ENCODE peak calls at places on chromosomes 5 and 9, in five cellular contexts. F is nucleus accumbens, J is Right ventricle myocardium superior, D is HEK293T, A is astrocyte. C is an unnamed sample.

GRCh38 chr5:142364251-142365145 is 39.7 kb upstream of the SPRY4 start:
- DNase-seq in J (peak), F (no peak), D (no peak), A (no peak), C (no peak)

GRCh38 chr9:137270929-137271695 is 6.4 kb upstream of the TOR4A start:
- DNase-seq in F (no peak), J (no peak), A (no peak), D (no peak), C (no peak)

GRCh38 chr9:88364706-88365105 is 23.5 kb upstream of the SPIN1 start:
- DNase-seq in F (no peak), A (no peak), D (no peak), J (no peak), C (no peak)

GRCh38 chr5:107135391-107135790 is 535.3 kb downstream of the EFNA5 start:
- DNase-seq in A (peak), D (no peak), F (no peak), J (no peak), C (no peak)

GRCh38 chr5:7991125-7991821 is 122.3 kb downstream of the MTRR start:
- DNase-seq in A (no peak), J (no peak), D (no peak), F (no peak), C (no peak)

GRCh38 chr5:135032613-135033025 is 1.4 kb downstream of the PITX1 start:
- DNase-seq in A (no peak), J (no peak), D (no peak), F (no peak), C (no peak)

GRCh38 chr9:121510766-121511555 is 11.3 kb upstream of the GGTA1 start:
- DNase-seq in J (peak), A (peak), F (no peak), D (no peak), C (no peak)

GRCh38 chr5:66307647-66308257 is 163.7 kb downstream of the SREK1 start:
- DNase-seq in J (no peak), A (peak), D (peak), F (no peak), C (no peak)

GRCh38 chr9:79408200-79408599 is 163.6 kb upstream of the TLE4 start:
- DNase-seq in D (peak), A (no peak), F (no peak), J (no peak), C (no peak)

GRCh38 chr5:38645508-38645907 is 89.1 kb upstream of the LIFR start:
- DNase-seq in F (no peak), D (no peak), J (peak), A (no peak), C (no peak)

GRCh38 chr5:10351199-10351881 is 2.2 kb upstream of the MARCHF6 start:
- DNase-seq in F (no peak), J (no peak), D (no peak), A (peak), C (no peak)

GRCh38 chr9:127599550-127599891 is 12.6 kb upstream of the STXBP1 start:
- DNase-seq in D (no peak), A (no peak), J (no peak), F (no peak), C (no peak)

GRCh38 chr9:136741885-136742568 is 713 bp downstream of the LCN10 start:
- DNase-seq in F (no peak), A (no peak), J (no peak), D (no peak), C (no peak)

GRCh38 chr9:129412814-129413536 is 207.9 kb downstream of the C9orf50 start:
- DNase-seq in F (peak), D (peak), J (peak), A (peak), C (peak)

C was measured in lower lobe of right lung.